ENCODE peak calls at places on chromosomes 11 and 22, in seven cellular contexts. One of them, this sample, is unnamed.

GRCh38 chr11:44002191-44003093 is 45.3 kb upstream of the ACCSL start:
- DNase-seq in CD4-positive, alpha-beta T cell: no peak
- DNase-seq in astrocyte of the spinal cord: no peak
- DNase-seq in HL-60: no peak
- DNase-seq in dorsolateral prefrontal cortex: no peak
- DNase-seq in hepatocyte: no peak
- DNase-seq in sigmoid colon: peak; percentile 35
- DNase-seq in this sample: no peak

GRCh38 chr22:22395230-22395629 is 113.3 kb downstream of the ZNF280B start:
- DNase-seq in CD4-positive, alpha-beta T cell: no peak
- DNase-seq in astrocyte of the spinal cord: no peak
- DNase-seq in HL-60: no peak
- DNase-seq in dorsolateral prefrontal cortex: no peak
- DNase-seq in hepatocyte: no peak
- DNase-seq in sigmoid colon: no peak
- DNase-seq in this sample: no peak

GRCh38 chr22:36934153-36934939 is 20.9 kb downstream of the CSF2RB start:
- DNase-seq in CD4-positive, alpha-beta T cell: no peak
- DNase-seq in astrocyte of the spinal cord: no peak
- DNase-seq in HL-60: no peak
- DNase-seq in dorsolateral prefrontal cortex: no peak
- DNase-seq in hepatocyte: no peak
- DNase-seq in sigmoid colon: no peak
- DNase-seq in this sample: no peak

GRCh38 chr11:123681007-123681406 is 26.6 kb upstream of the SCN3B start:
- DNase-seq in CD4-positive, alpha-beta T cell: no peak
- DNase-seq in astrocyte of the spinal cord: no peak
- DNase-seq in HL-60: no peak
- DNase-seq in dorsolateral prefrontal cortex: no peak
- DNase-seq in hepatocyte: no peak
- DNase-seq in sigmoid colon: no peak
- DNase-seq in this sample: no peak

GRCh38 chr22:40855960-40856512 is 403 bp downstream of the ST13 start:
- DNase-seq in CD4-positive, alpha-beta T cell: peak; percentile 2
- DNase-seq in astrocyte of the spinal cord: peak; percentile 20
- DNase-seq in HL-60: peak; percentile 38
- DNase-seq in dorsolateral prefrontal cortex: no peak
- DNase-seq in hepatocyte: peak; percentile 39
- DNase-seq in sigmoid colon: peak; percentile 69
- DNase-seq in this sample: peak; percentile 23

GRCh38 chr11:126992804-126993111 is 7.8 kb downstream of the KIRREL3 start:
- DNase-seq in CD4-positive, alpha-beta T cell: no peak
- DNase-seq in astrocyte of the spinal cord: peak; percentile 90
- DNase-seq in HL-60: no peak
- DNase-seq in dorsolateral prefrontal cortex: no peak
- DNase-seq in hepatocyte: no peak
- DNase-seq in sigmoid colon: no peak
- DNase-seq in this sample: peak; percentile 68

GRCh38 chr11:114075891-114076441 is 16.5 kb downstream of the ZBTB16 start:
- DNase-seq in CD4-positive, alpha-beta T cell: no peak
- DNase-seq in astrocyte of the spinal cord: peak; percentile 74
- DNase-seq in HL-60: no peak
- DNase-seq in dorsolateral prefrontal cortex: no peak
- DNase-seq in hepatocyte: peak; percentile 80
- DNase-seq in sigmoid colon: peak; percentile 77
- DNase-seq in this sample: peak; percentile 44

GRCh38 chr22:22776121-22776520 is 111.5 kb upstream of the IGLL5 start:
- DNase-seq in CD4-positive, alpha-beta T cell: no peak
- DNase-seq in astrocyte of the spinal cord: no peak
- DNase-seq in HL-60: no peak
- DNase-seq in dorsolateral prefrontal cortex: no peak
- DNase-seq in hepatocyte: no peak
- DNase-seq in sigmoid colon: no peak
- DNase-seq in this sample: no peak

GRCh38 chr11:42175203-42175602 is 715.8 kb upstream of the LRRC4C start:
- DNase-seq in CD4-positive, alpha-beta T cell: no peak
- DNase-seq in astrocyte of the spinal cord: peak; percentile 60
- DNase-seq in HL-60: no peak
- DNase-seq in dorsolateral prefrontal cortex: no peak
- DNase-seq in hepatocyte: no peak
- DNase-seq in sigmoid colon: no peak
- DNase-seq in this sample: peak; percentile 90

GRCh38 chr22:20583471-20583922 is 76.1 kb downstream of the MED15 start:
- DNase-seq in CD4-positive, alpha-beta T cell: no peak
- DNase-seq in astrocyte of the spinal cord: no peak
- DNase-seq in HL-60: no peak
- DNase-seq in dorsolateral prefrontal cortex: peak; percentile 37
- DNase-seq in hepatocyte: no peak
- DNase-seq in sigmoid colon: no peak
- DNase-seq in this sample: no peak
- TF ChIP-seq CTCF in CD4-positive, alpha-beta T cell: no peak
- TF ChIP-seq CTCF in astrocyte of the spinal cord: peak; percentile 26
- TF ChIP-seq CTCF in HL-60: no peak
- TF ChIP-seq CTCF in dorsolateral prefrontal cortex: no peak
- TF ChIP-seq CTCF in hepatocyte: no peak
- TF ChIP-seq CTCF in sigmoid colon: no peak
- TF ChIP-seq CTCF in this sample: peak; percentile 52

GRCh38 chr11:47375546-47376085 is 2.7 kb downstream of the SPI1 start:
- DNase-seq in CD4-positive, alpha-beta T cell: no peak
- DNase-seq in astrocyte of the spinal cord: no peak
- DNase-seq in HL-60: no peak
- DNase-seq in dorsolateral prefrontal cortex: no peak
- DNase-seq in hepatocyte: no peak
- DNase-seq in sigmoid colon: no peak
- DNase-seq in this sample: no peak

GRCh38 chr11:47375020-47375419 is 3.3 kb downstream of the SPI1 start:
- DNase-seq in CD4-positive, alpha-beta T cell: no peak
- DNase-seq in astrocyte of the spinal cord: no peak
- DNase-seq in HL-60: no peak
- DNase-seq in dorsolateral prefrontal cortex: no peak
- DNase-seq in hepatocyte: no peak
- DNase-seq in sigmoid colon: no peak
- DNase-seq in this sample: no peak

GRCh38 chr11:47372422-47372821 is 5.9 kb downstream of the SPI1 start:
- DNase-seq in CD4-positive, alpha-beta T cell: no peak
- DNase-seq in astrocyte of the spinal cord: no peak
- DNase-seq in HL-60: no peak
- DNase-seq in dorsolateral prefrontal cortex: no peak
- DNase-seq in hepatocyte: peak; percentile 7
- DNase-seq in sigmoid colon: no peak
- DNase-seq in this sample: no peak

GRCh38 chr11:47376183-47376542 is 2.2 kb downstream of the SPI1 start:
- DNase-seq in CD4-positive, alpha-beta T cell: no peak
- DNase-seq in astrocyte of the spinal cord: no peak
- DNase-seq in HL-60: no peak
- DNase-seq in dorsolateral prefrontal cortex: no peak
- DNase-seq in hepatocyte: no peak
- DNase-seq in sigmoid colon: no peak
- DNase-seq in this sample: no peak

GRCh38 chr11:47373876-47374820 is 4.2 kb downstream of the SPI1 start:
- DNase-seq in CD4-positive, alpha-beta T cell: peak; percentile 80
- DNase-seq in astrocyte of the spinal cord: peak; percentile 67
- DNase-seq in HL-60: no peak
- DNase-seq in dorsolateral prefrontal cortex: peak; percentile 80
- DNase-seq in hepatocyte: peak; percentile 88
- DNase-seq in sigmoid colon: peak; percentile 90
- DNase-seq in this sample: peak; percentile 64
- TF ChIP-seq CTCF in CD4-positive, alpha-beta T cell: peak; percentile 93
- TF ChIP-seq CTCF in astrocyte of the spinal cord: peak; percentile 97
- TF ChIP-seq CTCF in HL-60: peak; percentile 71
- TF ChIP-seq CTCF in dorsolateral prefrontal cortex: peak; percentile 97
- TF ChIP-seq CTCF in hepatocyte: peak; percentile 95
- TF ChIP-seq CTCF in sigmoid colon: peak; percentile 91
- TF ChIP-seq CTCF in this sample: peak; percentile 98

DNA sequence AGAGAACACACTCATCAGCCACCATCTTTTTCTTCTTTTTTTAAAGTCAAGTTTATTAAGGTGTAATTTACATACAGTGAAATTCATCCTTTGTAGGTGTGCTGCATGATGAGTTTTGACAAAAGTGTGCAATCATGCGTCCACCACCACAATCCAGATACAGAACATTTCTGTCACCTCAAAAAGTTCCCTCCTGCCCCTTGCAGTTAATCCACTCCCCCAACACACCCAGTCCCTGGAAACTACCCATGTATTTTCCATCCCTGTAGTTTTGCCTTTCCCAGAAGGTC is 126.7 kb downstream of the HIPK3 start:
- DNase-seq in CD4-positive, alpha-beta T cell: no peak
- DNase-seq in astrocyte of the spinal cord: no peak
- DNase-seq in HL-60: no peak
- DNase-seq in dorsolateral prefrontal cortex: no peak
- DNase-seq in hepatocyte: no peak
- DNase-seq in sigmoid colon: no peak
- DNase-seq in this sample: no peak
- TF ChIP-seq CTCF in CD4-positive, alpha-beta T cell: no peak
- TF ChIP-seq CTCF in astrocyte of the spinal cord: no peak
- TF ChIP-seq CTCF in HL-60: no peak
- TF ChIP-seq CTCF in dorsolateral prefrontal cortex: no peak
- TF ChIP-seq CTCF in hepatocyte: no peak
- TF ChIP-seq CTCF in sigmoid colon: no peak
- TF ChIP-seq CTCF in this sample: no peak

DNA sequence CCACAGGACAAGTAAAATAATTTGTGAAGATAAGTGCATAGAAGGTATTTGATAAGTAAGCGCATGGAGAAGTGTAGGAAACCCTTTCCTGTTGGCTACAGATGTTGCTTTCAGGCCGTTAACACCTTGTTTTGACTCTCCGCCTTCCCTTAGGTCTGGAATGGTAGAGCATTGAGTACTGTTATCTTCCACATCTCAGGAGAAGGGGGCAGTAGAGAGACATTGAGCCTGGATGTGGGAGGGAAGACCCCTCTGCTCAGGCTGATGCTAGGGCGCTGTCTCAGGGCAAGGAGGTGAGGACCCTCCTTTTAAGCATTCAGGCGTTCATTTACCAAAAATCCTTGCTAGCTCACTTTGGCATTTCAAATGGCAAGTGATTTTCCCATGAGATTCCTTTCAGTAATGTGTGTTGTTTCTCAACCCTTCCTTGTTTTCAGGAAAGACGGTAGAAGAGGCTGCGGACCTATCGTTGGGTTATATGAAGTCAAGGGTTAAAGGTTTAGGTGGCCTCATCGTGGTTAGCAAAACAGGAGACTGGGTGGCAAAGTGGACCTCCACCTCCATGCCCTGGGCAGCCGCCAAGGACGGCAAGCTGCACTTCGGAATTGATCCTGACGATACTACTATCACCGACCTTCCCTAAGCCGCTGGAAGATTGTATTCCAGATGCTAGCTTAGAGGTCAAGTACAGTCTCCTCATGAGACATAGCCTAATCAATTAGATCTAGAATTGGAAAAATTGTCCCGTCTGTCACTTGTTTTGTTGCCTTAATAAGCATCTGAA is 27.0 kb upstream of the SCGB1A1 start:
- DNase-seq in CD4-positive, alpha-beta T cell: no peak
- DNase-seq in astrocyte of the spinal cord: no peak
- DNase-seq in HL-60: no peak
- DNase-seq in dorsolateral prefrontal cortex: no peak
- DNase-seq in hepatocyte: no peak
- DNase-seq in sigmoid colon: no peak
- DNase-seq in this sample: no peak
- TF ChIP-seq CTCF in CD4-positive, alpha-beta T cell: no peak
- TF ChIP-seq CTCF in astrocyte of the spinal cord: peak; percentile 32
- TF ChIP-seq CTCF in HL-60: no peak
- TF ChIP-seq CTCF in dorsolateral prefrontal cortex: no peak
- TF ChIP-seq CTCF in hepatocyte: no peak
- TF ChIP-seq CTCF in sigmoid colon: no peak
- TF ChIP-seq CTCF in this sample: peak; percentile 47

GRCh38 chr11:15970506-15971214 is 385.7 kb downstream of the SOX6 start:
- DNase-seq in CD4-positive, alpha-beta T cell: no peak
- DNase-seq in astrocyte of the spinal cord: no peak
- DNase-seq in HL-60: no peak
- DNase-seq in dorsolateral prefrontal cortex: no peak
- DNase-seq in hepatocyte: no peak
- DNase-seq in sigmoid colon: no peak
- DNase-seq in this sample: no peak
- TF ChIP-seq CTCF in CD4-positive, alpha-beta T cell: no peak
- TF ChIP-seq CTCF in astrocyte of the spinal cord: no peak
- TF ChIP-seq CTCF in HL-60: no peak
- TF ChIP-seq CTCF in dorsolateral prefrontal cortex: no peak
- TF ChIP-seq CTCF in hepatocyte: no peak
- TF ChIP-seq CTCF in sigmoid colon: no peak
- TF ChIP-seq CTCF in this sample: no peak

DNA sequence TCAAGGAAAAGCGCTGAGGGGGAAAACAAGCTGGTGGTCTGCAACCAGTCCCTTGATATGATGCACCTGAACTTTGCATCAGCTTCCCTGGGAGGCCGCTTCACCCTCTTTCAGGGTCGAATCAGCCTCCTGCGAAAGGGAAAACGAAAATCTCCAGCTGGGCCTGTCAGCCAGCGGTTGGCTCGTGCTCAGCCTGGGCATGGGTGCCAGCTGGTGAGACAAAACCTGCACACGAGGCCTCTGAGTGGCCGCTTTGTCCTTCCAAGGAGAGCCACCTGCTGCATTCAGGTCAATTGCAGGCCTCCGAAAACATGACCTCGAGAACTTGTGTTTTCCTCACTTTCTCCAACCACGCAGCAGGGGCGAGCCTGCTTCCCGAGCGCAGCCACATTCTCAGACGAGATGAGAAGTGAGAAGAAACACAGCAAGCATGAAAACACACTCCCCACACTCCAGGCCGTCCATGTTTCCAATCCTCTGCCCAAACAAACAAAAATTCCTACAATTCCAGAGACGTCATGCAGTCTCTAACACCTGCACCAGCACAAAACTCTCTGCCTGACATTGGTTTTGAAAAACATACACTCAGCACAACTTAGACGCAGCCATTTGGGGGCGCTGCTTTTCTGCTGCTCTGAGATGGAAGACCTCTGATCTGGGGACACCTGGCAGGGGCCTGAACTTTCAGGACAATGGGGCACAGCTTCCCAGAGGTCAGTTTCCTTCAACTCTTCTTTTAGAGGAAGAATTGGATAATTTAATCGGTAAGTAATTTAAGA is 77.1 kb downstream of the DHCR7 start:
- DNase-seq in CD4-positive, alpha-beta T cell: no peak
- DNase-seq in astrocyte of the spinal cord: no peak
- DNase-seq in HL-60: no peak
- DNase-seq in dorsolateral prefrontal cortex: no peak
- DNase-seq in hepatocyte: no peak
- DNase-seq in sigmoid colon: no peak
- DNase-seq in this sample: no peak
- TF ChIP-seq CTCF in CD4-positive, alpha-beta T cell: no peak
- TF ChIP-seq CTCF in astrocyte of the spinal cord: no peak
- TF ChIP-seq CTCF in HL-60: no peak
- TF ChIP-seq CTCF in dorsolateral prefrontal cortex: no peak
- TF ChIP-seq CTCF in hepatocyte: no peak
- TF ChIP-seq CTCF in sigmoid colon: no peak
- TF ChIP-seq CTCF in this sample: no peak

GRCh38 chr11:115672999-115673411 is 168.8 kb upstream of the CADM1 start:
- DNase-seq in CD4-positive, alpha-beta T cell: no peak
- DNase-seq in astrocyte of the spinal cord: peak; percentile 72
- DNase-seq in HL-60: no peak
- DNase-seq in dorsolateral prefrontal cortex: no peak
- DNase-seq in hepatocyte: peak; percentile 25
- DNase-seq in sigmoid colon: peak; percentile 72
- DNase-seq in this sample: no peak
- TF ChIP-seq CTCF in CD4-positive, alpha-beta T cell: no peak
- TF ChIP-seq CTCF in astrocyte of the spinal cord: no peak
- TF ChIP-seq CTCF in HL-60: no peak
- TF ChIP-seq CTCF in dorsolateral prefrontal cortex: no peak
- TF ChIP-seq CTCF in hepatocyte: no peak
- TF ChIP-seq CTCF in sigmoid colon: no peak
- TF ChIP-seq CTCF in this sample: no peak

GRCh38 chr11:69540118-69541000 is 58.9 kb downstream of the LINC01488 start:
- DNase-seq in CD4-positive, alpha-beta T cell: no peak
- DNase-seq in astrocyte of the spinal cord: no peak
- DNase-seq in HL-60: no peak
- DNase-seq in dorsolateral prefrontal cortex: no peak
- DNase-seq in hepatocyte: no peak
- DNase-seq in sigmoid colon: peak; percentile 62
- DNase-seq in this sample: no peak
- TF ChIP-seq CTCF in CD4-positive, alpha-beta T cell: no peak
- TF ChIP-seq CTCF in astrocyte of the spinal cord: no peak
- TF ChIP-seq CTCF in HL-60: no peak
- TF ChIP-seq CTCF in dorsolateral prefrontal cortex: no peak
- TF ChIP-seq CTCF in hepatocyte: no peak
- TF ChIP-seq CTCF in sigmoid colon: no peak
- TF ChIP-seq CTCF in this sample: peak; percentile 44

This sample was measured in brain microvascular endothelial cell.